ENCODE peak calls at places on chromosomes 5 and 9, in four cellular contexts. M is CD4-positive, alpha-beta T cell; W is adrenal gland; T is fibroblast of lung. G is an unnamed sample.

GRCh38 chr9:95017062-95017461 is 290.6 kb downstream of the AOPEP start:
- DNase-seq in M (no peak), W (no peak), T (peak), G (peak)

GRCh38 chr9:133701321-133701980 is 36.7 kb downstream of the SARDH start:
- DNase-seq in M (peak), W (no peak), T (no peak), G (no peak)

GRCh38 chr5:124280044-124280443 is 466.4 kb downstream of the ZNF608 start:
- DNase-seq in M (no peak), W (no peak), T (no peak), G (no peak)

GRCh38 chr5:53069626-53070025 is 39.9 kb downstream of the MOCS2 start:
- DNase-seq in M (no peak), W (no peak), T (peak), G (peak)

GRCh38 chr9:133935328-133936040 is 56.6 kb downstream of the VAV2 start:
- DNase-seq in M (no peak), W (peak), T (peak), G (peak)

GRCh38 chr5:172769598-172770373 is 1.2 kb downstream of the DUSP1 start:
- DNase-seq in M (peak), W (no peak), T (peak), G (peak)

GRCh38 chr5:134458234-134458633 is 46.6 kb upstream of the CDKN2AIPNL start:
- DNase-seq in M (no peak), W (no peak), T (peak), G (peak)

GRCh38 chr5:157857821-157858526 is 971 bp downstream of the CLINT1 start:
- DNase-seq in M (no peak), W (no peak), T (peak), G (peak)

GRCh38 chr5:176134529-176135223 is 103.5 kb upstream of the SIMC1 start:
- DNase-seq in M (no peak), W (peak), T (no peak), G (no peak)

GRCh38 chr5:167294861-167295685 is 996.4 kb upstream of the WWC1 start:
- DNase-seq in M (no peak), W (peak), T (peak), G (peak)

GRCh38 chr5:132962429-132962928 is 955 bp downstream of the AFF4 start:
- DNase-seq in M (no peak), W (peak), T (peak), G (peak)

GRCh38 chr9:13022756-13023155 is 247.9 kb downstream of the LURAP1L start:
- DNase-seq in M (no peak), W (no peak), T (peak), G (no peak)

GRCh38 chr9:122125891-122126331 is 32.8 kb upstream of the TTLL11 start:
- DNase-seq in M (no peak), W (no peak), T (peak), G (peak)

GRCh38 chr9:99162759-99163364 is 57.9 kb downstream of the TGFBR1 start:
- DNase-seq in M (no peak), W (no peak), T (peak), G (peak)

GRCh38 chr9:79809931-79810330 is 238.2 kb downstream of the TLE4 start:
- DNase-seq in M (no peak), W (no peak), T (peak), G (peak)

DNA sequence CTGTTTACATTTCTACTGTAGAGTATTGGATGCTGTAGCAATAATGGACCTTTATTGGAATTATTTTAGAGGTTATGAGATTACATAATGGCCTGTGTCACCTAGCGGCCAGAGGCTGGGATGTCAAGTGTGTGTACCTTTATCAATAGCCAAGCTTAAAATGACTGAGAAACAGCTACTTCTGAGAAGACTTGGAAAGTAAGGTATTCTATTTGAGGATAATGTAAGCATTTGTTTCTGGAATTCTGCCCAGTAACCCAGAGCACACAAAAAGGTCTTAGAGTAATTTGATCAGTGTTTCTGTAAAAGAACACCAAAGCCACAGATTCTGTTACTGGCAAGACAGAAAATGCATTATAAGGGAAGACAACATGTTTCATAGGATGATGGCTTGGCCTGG is 116.8 kb downstream of the MACIR start:
- DNase-seq in M (no peak), W (no peak), T (peak), G (peak)
- TF ChIP-seq CTCF in M (no peak), W (no peak), T (no peak), G (no peak)

DNA sequence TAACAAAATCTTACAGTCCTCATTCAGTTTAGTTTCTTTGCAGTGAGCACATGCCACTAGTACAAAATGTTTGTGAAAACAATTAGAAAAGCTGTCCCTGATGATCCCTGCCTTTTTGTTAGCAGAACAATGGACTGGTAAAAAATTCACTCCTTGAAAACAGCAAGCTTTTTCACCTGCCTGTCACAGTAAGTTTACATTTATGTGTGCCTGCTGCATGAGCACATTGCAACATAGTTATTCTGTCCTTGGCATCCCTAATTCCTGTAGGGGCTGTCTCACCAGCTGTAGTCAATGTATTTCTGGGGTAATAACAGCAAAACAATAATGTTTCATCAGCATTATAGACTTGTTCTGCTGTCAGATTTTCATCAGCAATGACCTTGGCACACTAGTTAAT is 11.5 kb upstream of the ZNF367 start:
- DNase-seq in M (no peak), W (no peak), T (no peak), G (no peak)
- TF ChIP-seq CTCF in M (no peak), W (no peak), T (no peak), G (no peak)

GRCh38 chr5:127290019-127290945 is at the start of gene MEGF10:
- DNase-seq in M (no peak), W (peak), T (peak), G (peak)
- TF ChIP-seq CTCF in M (peak), W (peak), T (peak), G (peak)

GRCh38 chr9:136372561-136373299 is 739 bp downstream of the CARD9 start:
- DNase-seq in M (no peak), W (peak), T (peak), G (peak)
- TF ChIP-seq CTCF in M (no peak), W (no peak), T (peak), G (peak)

GRCh38 chr5:68141494-68141893 is 74.1 kb upstream of the PIK3R1 start:
- DNase-seq in M (no peak), W (no peak), T (peak), G (peak)
- TF ChIP-seq CTCF in M (no peak), W (no peak), T (no peak), G (no peak)

DNA sequence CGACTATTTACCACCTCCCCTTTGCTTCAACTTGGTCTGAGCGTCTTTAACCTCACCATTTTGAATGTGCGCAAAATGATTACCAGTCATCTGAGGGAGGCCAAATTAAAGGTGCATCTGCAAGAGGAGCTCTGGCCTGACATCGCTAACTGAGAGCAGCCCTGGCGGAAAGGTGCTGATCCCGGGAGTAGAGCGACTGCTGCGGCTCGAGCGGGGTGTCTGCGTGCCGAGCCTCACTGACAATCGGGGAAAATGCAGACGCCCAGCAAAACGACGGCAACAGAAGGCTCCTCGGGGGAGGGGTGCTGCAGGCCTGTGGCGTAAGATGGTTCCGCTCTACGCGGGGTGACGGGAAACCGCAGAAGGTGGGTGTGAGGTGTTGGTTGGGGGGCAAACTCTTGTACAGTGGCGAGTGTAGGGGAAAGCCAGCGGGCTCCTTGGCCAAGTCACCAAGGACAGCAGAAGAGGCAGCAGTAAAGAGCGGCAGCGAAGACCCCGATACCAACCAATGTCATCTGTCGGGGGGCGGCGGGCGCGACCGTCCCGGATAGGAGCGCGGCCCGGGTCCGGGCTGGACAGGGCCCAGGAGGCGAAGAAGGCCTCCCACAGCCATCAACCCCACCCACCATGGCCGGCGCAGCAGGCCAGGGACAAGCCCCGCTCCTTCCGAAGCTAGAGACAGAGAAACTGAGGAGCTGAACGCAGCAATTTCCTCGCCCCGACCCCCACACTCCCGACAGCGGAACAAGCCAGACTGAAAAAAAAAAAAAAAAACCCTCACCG is 522 bp downstream of the PJA2 start:
- DNase-seq in M (peak), W (peak), T (peak), G (peak)
- TF ChIP-seq CTCF in M (no peak), W (peak), T (no peak), G (no peak)

DNA sequence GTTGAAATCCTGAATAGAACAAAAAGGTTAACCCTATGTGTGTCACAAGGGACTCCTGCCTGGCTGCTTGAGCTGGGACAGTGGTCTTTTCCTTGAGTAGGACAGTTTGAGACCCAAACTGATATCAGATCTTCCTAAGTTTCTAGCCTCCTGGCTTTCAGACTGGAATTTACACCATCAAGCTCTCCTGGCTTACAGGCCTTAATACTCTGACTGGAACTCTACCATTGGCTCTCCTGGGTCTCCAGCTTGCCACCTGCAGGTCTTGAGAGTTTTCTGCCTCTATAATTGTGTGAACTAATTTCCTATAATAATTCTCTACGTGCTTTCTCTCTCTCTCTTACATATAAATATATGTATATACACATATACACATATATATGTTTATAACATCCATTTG is 112.5 kb downstream of the PRR16 start:
- DNase-seq in M (no peak), W (no peak), T (no peak), G (no peak)
- TF ChIP-seq CTCF in M (no peak), W (no peak), T (no peak), G (no peak)

DNA sequence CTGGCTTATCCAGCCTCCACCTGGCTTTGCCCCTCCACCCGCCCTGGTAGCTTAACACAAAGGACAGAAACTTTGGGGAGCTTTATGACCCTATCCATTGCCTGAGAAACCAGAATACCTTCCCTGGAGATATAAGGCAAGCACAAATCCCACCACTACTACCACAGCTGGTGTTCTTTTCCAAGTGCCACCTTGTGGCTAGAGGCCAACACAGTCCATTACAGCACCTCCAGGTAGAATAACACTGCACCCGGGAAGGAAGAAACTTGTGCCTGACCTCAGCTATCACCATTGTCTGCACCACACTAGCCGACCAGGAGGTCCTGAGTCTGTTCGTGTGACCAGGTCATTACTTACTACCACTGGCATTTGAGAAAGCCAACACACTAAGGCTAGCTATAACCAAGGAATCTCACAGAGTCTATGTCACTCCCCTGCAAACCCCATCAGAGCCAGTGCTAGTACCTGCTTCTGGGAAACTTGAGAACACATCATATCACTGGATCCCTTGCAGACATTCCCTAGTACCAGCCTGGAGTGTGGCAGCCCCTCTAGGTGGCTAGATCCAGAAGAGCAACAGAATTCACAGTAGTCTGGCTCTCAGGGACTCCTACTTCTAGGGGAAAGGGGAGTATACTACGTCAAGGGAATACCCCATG is 74.0 kb upstream of the RUSC2 start:
- DNase-seq in M (no peak), W (no peak), T (no peak), G (no peak)
- TF ChIP-seq CTCF in M (no peak), W (no peak), T (no peak), G (no peak)

DNA sequence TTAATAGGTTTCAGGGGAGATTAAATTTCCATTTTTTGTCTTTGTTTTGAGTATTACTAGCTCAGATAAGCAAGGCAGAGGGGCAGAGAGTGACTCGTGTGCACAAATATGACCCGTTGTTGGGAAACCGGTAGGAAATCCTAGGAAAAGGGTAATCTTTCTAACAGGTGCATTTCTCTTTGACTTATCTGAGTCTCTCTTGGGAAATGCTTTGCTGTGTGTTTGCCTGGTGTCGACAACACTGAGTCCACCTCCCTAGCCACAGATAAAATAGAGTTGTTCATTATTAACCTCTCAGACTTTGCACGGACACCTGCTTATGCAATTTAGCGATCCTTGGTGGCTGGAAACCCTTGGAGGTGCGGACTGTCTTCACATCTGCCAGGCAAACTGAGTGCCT is 164.2 kb downstream of the FGF1 start:
- DNase-seq in M (no peak), W (no peak), T (no peak), G (peak)
- TF ChIP-seq CTCF in M (no peak), W (no peak), T (no peak), G (no peak)

GRCh38 chr5:180849827-180850226 is 11.2 kb downstream of the ZFP62 start:
- DNase-seq in M (no peak), W (no peak), T (no peak), G (no peak)
- TF ChIP-seq CTCF in M (no peak), W (no peak), T (no peak), G (no peak)

G was measured in IMR-90.